ENCODE peak calls at places on chromosome 15, in four cellular contexts. T, W, U and G are unnamed samples.

GRCh38 chr15:94206463-94207167 is 24.7 kb upstream of the MCTP2 start:
- DNase-seq in T (no peak), W (peak), U (no peak), G (no peak)

GRCh38 chr15:67744331-67745058 is 80.8 kb upstream of the SKOR1 start:
- DNase-seq in T (no peak), W (no peak), U (no peak), G (no peak)

GRCh38 chr15:71685420-71685993 is 124.8 kb upstream of the NR2E3 start:
- DNase-seq in T (no peak), W (no peak), U (no peak), G (no peak)

GRCh38 chr15:91561371-91562100 is 292.0 kb upstream of the SLCO3A1 start:
- DNase-seq in T (no peak), W (peak), U (no peak), G (no peak)

GRCh38 chr15:101358895-101359294 is 63.8 kb upstream of the SNRPA1 start:
- DNase-seq in T (no peak), W (no peak), U (no peak), G (peak)

GRCh38 chr15:96264351-96264798 is 66.1 kb upstream of the NR2F2 start:
- DNase-seq in T (no peak), W (no peak), U (no peak), G (no peak)

GRCh38 chr15:61571026-61571425 is 341.9 kb upstream of the RORA start:
- DNase-seq in T (no peak), W (no peak), U (no peak), G (no peak)

GRCh38 chr15:31402511-31403056 is 75.9 kb downstream of the KLF13 start:
- DNase-seq in T (no peak), W (no peak), U (peak), G (peak)

GRCh38 chr15:101170568-101171350 is 81.1 kb downstream of the CHSY1 start:
- DNase-seq in T (no peak), W (no peak), U (no peak), G (no peak)

GRCh38 chr15:81280696-81281095 is 43.2 kb downstream of the STARD5 start:
- DNase-seq in T (no peak), W (no peak), U (no peak), G (no peak)

GRCh38 chr15:72599855-72600464 is 54.5 kb upstream of the GOLGA6B start:
- DNase-seq in T (peak), W (peak), U (no peak), G (no peak)

GRCh38 chr15:99442268-99442897 is 123.4 kb upstream of the MEF2A start:
- DNase-seq in T (no peak), W (peak), U (peak), G (peak)

GRCh38 chr15:99537344-99537743 is 28.4 kb upstream of the MEF2A start:
- DNase-seq in T (no peak), W (no peak), U (no peak), G (peak)

GRCh38 chr15:28901587-28901980 is 15.8 kb downstream of the APBA2 start:
- DNase-seq in T (no peak), W (no peak), U (no peak), G (no peak)

GRCh38 chr15:101489633-101490407 is at the start of gene PCSK6:
- DNase-seq in T (peak), W (no peak), U (no peak), G (peak)

GRCh38 chr15:44735482-44736260 is 657 bp upstream of the TRIM69 start:
- DNase-seq in T (no peak), W (no peak), U (no peak), G (peak)

GRCh38 chr15:89513284-89513683 is 16.9 kb upstream of the RHCG start:
- DNase-seq in T (no peak), W (no peak), U (no peak), G (no peak)

GRCh38 chr15:69783211-69783610 is 314.5 kb downstream of the TLE3 start:
- DNase-seq in T (no peak), W (no peak), U (no peak), G (no peak)

GRCh38 chr15:71743861-71744382 is 66.4 kb upstream of the NR2E3 start:
- DNase-seq in T (peak), W (peak), U (no peak), G (peak)

GRCh38 chr15:69537888-69538287 is 85.3 kb downstream of the RPLP1 start:
- DNase-seq in T (no peak), W (no peak), U (no peak), G (no peak)